ENCODE peak calls at places on chromosomes 5 and 9, in five cellular contexts. One of them, this sample, is unnamed.

GRCh38 chr9:111632051-111632450 is 917 bp downstream of the DNAJC25 start:
- DNase-seq in prostate gland: no peak
- DNase-seq in GM12891: no peak
- DNase-seq in body of pancreas: no peak
- DNase-seq in vagina: no peak
- DNase-seq in this sample: no peak

GRCh38 chr5:147558826-147559225 is 49.0 kb upstream of the DPYSL3 start:
- DNase-seq in vagina: no peak
- DNase-seq in GM12891: no peak
- DNase-seq in body of pancreas: peak; percentile 18
- DNase-seq in prostate gland: peak; percentile 63
- DNase-seq in this sample: peak; percentile 46

GRCh38 chr5:62011072-62011664 is 294.8 kb upstream of the KIF2A start:
- DNase-seq in GM12891: no peak
- DNase-seq in prostate gland: no peak
- DNase-seq in body of pancreas: no peak
- DNase-seq in vagina: no peak
- DNase-seq in this sample: no peak

GRCh38 chr5:103037673-103038455 is 82.1 kb downstream of the GIN1 start:
- DNase-seq in prostate gland: no peak
- DNase-seq in vagina: no peak
- DNase-seq in GM12891: no peak
- DNase-seq in body of pancreas: no peak
- DNase-seq in this sample: no peak

GRCh38 chr5:173323121-173323798 is 5.0 kb downstream of the STC2 start:
- DNase-seq in body of pancreas: no peak
- DNase-seq in vagina: no peak
- DNase-seq in GM12891: no peak
- DNase-seq in prostate gland: no peak
- DNase-seq in this sample: no peak

GRCh38 chr5:122775713-122776084 is 819 bp downstream of the SNX2 start:
- DNase-seq in GM12891: no peak
- DNase-seq in body of pancreas: no peak
- DNase-seq in prostate gland: no peak
- DNase-seq in vagina: no peak
- DNase-seq in this sample: no peak

GRCh38 chr9:106072421-106072820 is 378.1 kb downstream of the TMEM38B start:
- DNase-seq in prostate gland: no peak
- DNase-seq in GM12891: no peak
- DNase-seq in vagina: no peak
- DNase-seq in body of pancreas: no peak
- DNase-seq in this sample: no peak

GRCh38 chr5:173324115-173325001 is 3.9 kb downstream of the STC2 start:
- DNase-seq in GM12891: peak; percentile 29
- DNase-seq in vagina: no peak
- DNase-seq in body of pancreas: peak; percentile 97
- DNase-seq in prostate gland: no peak
- DNase-seq in this sample: peak; percentile 60

GRCh38 chr5:55071413-55071812 is 31.0 kb upstream of the GZMA start:
- DNase-seq in body of pancreas: no peak
- DNase-seq in GM12891: no peak
- DNase-seq in prostate gland: no peak
- DNase-seq in vagina: no peak
- DNase-seq in this sample: no peak

GRCh38 chr5:38994329-38994927 is 79.8 kb downstream of the RICTOR start:
- DNase-seq in body of pancreas: peak; percentile 47
- DNase-seq in vagina: no peak
- DNase-seq in prostate gland: peak; percentile 23
- DNase-seq in GM12891: no peak
- DNase-seq in this sample: no peak

GRCh38 chr5:77328926-77329647 is 118.6 kb downstream of the PDE8B start:
- DNase-seq in prostate gland: peak; percentile 13
- DNase-seq in vagina: no peak
- DNase-seq in body of pancreas: no peak
- DNase-seq in GM12891: no peak
- DNase-seq in this sample: no peak

GRCh38 chr5:17222679-17223078 is 5.2 kb downstream of the BASP1 start:
- DNase-seq in GM12891: no peak
- DNase-seq in prostate gland: no peak
- DNase-seq in body of pancreas: no peak
- DNase-seq in vagina: no peak
- DNase-seq in this sample: no peak

GRCh38 chr9:129845373-129845772 is 10.1 kb downstream of the USP20 start:
- DNase-seq in prostate gland: no peak
- DNase-seq in body of pancreas: no peak
- DNase-seq in GM12891: no peak
- DNase-seq in vagina: no peak
- DNase-seq in this sample: no peak

GRCh38 chr5:141672856-141673813 is 8.9 kb downstream of the ARAP3 start:
- DNase-seq in prostate gland: no peak
- DNase-seq in vagina: no peak
- DNase-seq in GM12891: no peak
- DNase-seq in body of pancreas: no peak
- DNase-seq in this sample: no peak

GRCh38 chr5:109880907-109881685 is 191.4 kb downstream of the MAN2A1 start:
- DNase-seq in prostate gland: no peak
- DNase-seq in GM12891: no peak
- DNase-seq in vagina: no peak
- DNase-seq in body of pancreas: no peak
- DNase-seq in this sample: no peak

GRCh38 chr9:31582071-31582470 is 802.4 kb upstream of the ACO1 start:
- DNase-seq in vagina: no peak
- DNase-seq in prostate gland: no peak
- DNase-seq in body of pancreas: no peak
- DNase-seq in GM12891: no peak
- DNase-seq in this sample: no peak

GRCh38 chr5:133025804-133026663 is at the start of gene ZCCHC10:
- DNase-seq in GM12891: peak; percentile 78
- DNase-seq in body of pancreas: peak; percentile 88
- DNase-seq in prostate gland: peak; percentile 91
- DNase-seq in vagina: peak; percentile 96
- DNase-seq in this sample: peak; percentile 97
- TF ChIP-seq POLR2A in GM12891: peak; percentile 94
- TF ChIP-seq POLR2A in body of pancreas: peak; percentile 83
- TF ChIP-seq POLR2A in prostate gland: peak; percentile 86
- TF ChIP-seq POLR2A in vagina: peak; percentile 47
- TF ChIP-seq POLR2A in this sample: peak; percentile 14

GRCh38 chr5:151670953-151671636 is 15.6 kb downstream of the SPARC start:
- DNase-seq in body of pancreas: no peak
- DNase-seq in vagina: no peak
- DNase-seq in GM12891: no peak
- DNase-seq in prostate gland: no peak
- DNase-seq in this sample: no peak

GRCh38 chr5:151670074-151670686 is 16.5 kb downstream of the SPARC start:
- DNase-seq in vagina: no peak
- DNase-seq in prostate gland: no peak
- DNase-seq in body of pancreas: no peak
- DNase-seq in GM12891: no peak
- DNase-seq in this sample: peak; percentile 62

GRCh38 chr5:151675225-151675955 is 11.3 kb downstream of the SPARC start:
- DNase-seq in body of pancreas: no peak
- DNase-seq in prostate gland: no peak
- DNase-seq in GM12891: no peak
- DNase-seq in vagina: no peak
- DNase-seq in this sample: no peak

GRCh38 chr5:151673421-151673820 is 13.3 kb downstream of the SPARC start:
- DNase-seq in GM12891: no peak
- DNase-seq in vagina: no peak
- DNase-seq in prostate gland: no peak
- DNase-seq in body of pancreas: no peak
- DNase-seq in this sample: no peak

DNA sequence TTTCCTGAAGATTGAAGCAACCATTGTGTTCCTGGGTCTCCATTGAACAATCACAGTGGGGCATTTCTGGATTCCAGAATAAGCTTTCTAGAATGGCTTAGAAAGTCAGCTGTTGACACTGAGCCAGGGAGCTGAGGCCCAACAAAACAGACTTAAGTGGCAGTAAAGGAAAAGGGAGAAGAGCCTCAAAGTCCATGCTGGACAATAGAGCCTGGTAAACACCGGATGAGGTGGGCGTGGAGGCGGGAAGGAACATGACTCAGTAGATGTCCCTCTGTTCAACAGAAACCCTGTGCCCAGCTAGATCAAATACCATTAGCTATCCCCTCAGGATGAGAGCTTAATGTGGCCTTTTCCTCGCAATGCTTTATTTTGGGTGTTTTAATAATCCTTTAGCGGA is 14.7 kb downstream of the SPARC start:
- DNase-seq in GM12891: no peak
- DNase-seq in prostate gland: no peak
- DNase-seq in vagina: no peak
- DNase-seq in body of pancreas: peak; percentile 26
- DNase-seq in this sample: no peak
- TF ChIP-seq POLR2A in GM12891: no peak
- TF ChIP-seq POLR2A in prostate gland: no peak
- TF ChIP-seq POLR2A in vagina: no peak
- TF ChIP-seq POLR2A in body of pancreas: no peak
- TF ChIP-seq POLR2A in this sample: no peak

GRCh38 chr9:23343226-23343625 is 482.8 kb downstream of the ELAVL2 start:
- DNase-seq in vagina: no peak
- DNase-seq in GM12891: no peak
- DNase-seq in prostate gland: no peak
- DNase-seq in body of pancreas: no peak
- DNase-seq in this sample: no peak

GRCh38 chr9:23341346-23341745 is 484.7 kb downstream of the ELAVL2 start:
- DNase-seq in prostate gland: no peak
- DNase-seq in vagina: no peak
- DNase-seq in GM12891: no peak
- DNase-seq in body of pancreas: no peak
- DNase-seq in this sample: no peak

GRCh38 chr9:23342296-23342695 is 483.7 kb downstream of the ELAVL2 start:
- DNase-seq in prostate gland: no peak
- DNase-seq in body of pancreas: no peak
- DNase-seq in GM12891: no peak
- DNase-seq in vagina: no peak
- DNase-seq in this sample: no peak
- TF ChIP-seq POLR2A in prostate gland: no peak
- TF ChIP-seq POLR2A in body of pancreas: no peak
- TF ChIP-seq POLR2A in GM12891: no peak
- TF ChIP-seq POLR2A in vagina: no peak
- TF ChIP-seq POLR2A in this sample: no peak

GRCh38 chr5:127976525-127976924 is 107.0 kb upstream of the SLC12A2 start:
- DNase-seq in body of pancreas: no peak
- DNase-seq in prostate gland: no peak
- DNase-seq in GM12891: no peak
- DNase-seq in vagina: no peak
- DNase-seq in this sample: no peak

GRCh38 chr5:127979475-127979874 is 104.1 kb upstream of the SLC12A2 start:
- DNase-seq in body of pancreas: no peak
- DNase-seq in prostate gland: no peak
- DNase-seq in GM12891: no peak
- DNase-seq in vagina: no peak
- DNase-seq in this sample: no peak

GRCh38 chr5:127976991-127977717 is 106.4 kb upstream of the SLC12A2 start:
- DNase-seq in prostate gland: no peak
- DNase-seq in GM12891: no peak
- DNase-seq in body of pancreas: no peak
- DNase-seq in vagina: no peak
- DNase-seq in this sample: no peak

GRCh38 chr5:127980843-127981242 is 102.7 kb upstream of the SLC12A2 start:
- DNase-seq in body of pancreas: no peak
- DNase-seq in vagina: no peak
- DNase-seq in GM12891: no peak
- DNase-seq in prostate gland: no peak
- DNase-seq in this sample: no peak

DNA sequence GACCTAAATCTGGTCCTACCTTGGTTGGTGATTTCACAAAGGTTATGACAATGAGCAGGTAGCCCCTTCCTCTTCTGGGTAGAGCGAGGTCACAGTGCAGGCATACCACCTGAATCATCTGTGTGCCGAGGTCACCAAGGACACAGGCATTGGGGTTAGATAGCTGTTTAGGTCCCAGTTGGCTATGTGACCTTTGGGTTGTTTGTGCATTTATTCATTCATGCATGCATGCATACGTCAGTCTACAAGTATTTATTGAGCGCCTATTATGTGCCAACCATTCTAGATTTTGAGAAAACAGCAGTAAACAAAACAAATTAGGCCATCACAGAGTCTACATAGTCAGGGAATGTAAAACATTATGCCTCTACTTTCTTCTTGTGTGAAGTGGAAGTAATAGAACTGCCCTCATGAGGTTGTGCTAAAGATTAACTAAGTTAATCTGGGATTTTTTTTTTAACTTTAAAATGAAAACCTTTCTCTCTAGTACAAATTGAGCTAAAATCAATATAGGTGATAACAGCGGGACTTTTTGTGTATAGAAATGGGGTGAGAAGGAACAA is 104.7 kb upstream of the SLC12A2 start:
- DNase-seq in GM12891: no peak
- DNase-seq in body of pancreas: no peak
- DNase-seq in prostate gland: no peak
- DNase-seq in vagina: no peak
- DNase-seq in this sample: no peak
- TF ChIP-seq POLR2A in GM12891: no peak
- TF ChIP-seq POLR2A in body of pancreas: no peak
- TF ChIP-seq POLR2A in prostate gland: no peak
- TF ChIP-seq POLR2A in vagina: no peak
- TF ChIP-seq POLR2A in this sample: no peak

GRCh38 chr9:114171500-114171899 is 16.2 kb downstream of the COL27A1 start:
- DNase-seq in prostate gland: no peak
- DNase-seq in vagina: no peak
- DNase-seq in body of pancreas: no peak
- DNase-seq in GM12891: no peak
- DNase-seq in this sample: no peak

GRCh38 chr9:114168281-114169028 is 13.1 kb downstream of the COL27A1 start:
- DNase-seq in body of pancreas: no peak
- DNase-seq in GM12891: no peak
- DNase-seq in prostate gland: no peak
- DNase-seq in vagina: no peak
- DNase-seq in this sample: no peak

GRCh38 chr9:114169029-114169939 is 13.9 kb downstream of the COL27A1 start:
- DNase-seq in vagina: no peak
- DNase-seq in GM12891: no peak
- DNase-seq in body of pancreas: no peak
- DNase-seq in prostate gland: no peak
- DNase-seq in this sample: no peak

GRCh38 chr9:114170792-114171461 is 15.6 kb downstream of the COL27A1 start:
- DNase-seq in GM12891: no peak
- DNase-seq in body of pancreas: no peak
- DNase-seq in prostate gland: no peak
- DNase-seq in vagina: no peak
- DNase-seq in this sample: no peak

GRCh38 chr9:114169940-114170791 is 14.8 kb downstream of the COL27A1 start:
- DNase-seq in prostate gland: no peak
- DNase-seq in body of pancreas: no peak
- DNase-seq in GM12891: no peak
- DNase-seq in vagina: no peak
- DNase-seq in this sample: no peak
- TF ChIP-seq POLR2A in prostate gland: no peak
- TF ChIP-seq POLR2A in body of pancreas: no peak
- TF ChIP-seq POLR2A in GM12891: no peak
- TF ChIP-seq POLR2A in vagina: no peak
- TF ChIP-seq POLR2A in this sample: no peak

GRCh38 chr9:5786370-5787127 is 46.4 kb downstream of the ERMP1 start:
- DNase-seq in GM12891: no peak
- DNase-seq in vagina: no peak
- DNase-seq in body of pancreas: peak; percentile 25
- DNase-seq in prostate gland: no peak
- DNase-seq in this sample: no peak
- TF ChIP-seq POLR2A in GM12891: no peak
- TF ChIP-seq POLR2A in vagina: no peak
- TF ChIP-seq POLR2A in body of pancreas: no peak
- TF ChIP-seq POLR2A in prostate gland: no peak
- TF ChIP-seq POLR2A in this sample: no peak

GRCh38 chr9:120928720-120929389 is 2.3 kb upstream of the TRAF1 start:
- DNase-seq in body of pancreas: peak; percentile 84
- DNase-seq in vagina: no peak
- DNase-seq in GM12891: peak; percentile 53
- DNase-seq in prostate gland: peak; percentile 65
- DNase-seq in this sample: peak; percentile 74
- TF ChIP-seq POLR2A in body of pancreas: peak; percentile 87
- TF ChIP-seq POLR2A in vagina: peak; percentile 38
- TF ChIP-seq POLR2A in GM12891: peak; percentile 70
- TF ChIP-seq POLR2A in prostate gland: peak; percentile 39
- TF ChIP-seq POLR2A in this sample: no peak